ENCODE peak calls at places on chromosomes 1 and 21, in seven cellular contexts. Y is CD8-positive, alpha-beta T cell; Q is left ventricle myocardium inferior; K is stimulated activated CD4-positive, alpha-beta T cell treated with anti-CD3 and anti-CD28 coated beads, Interleukin-12 subunit alpha, Interleukin-12 subunit beta, amount 100 ng/mL, for 4 hours; Z is fibroblast of lung; L is T-helper 2 cell; G is small intestine. H is an unnamed sample.

GRCh38 chr1:153119491-153119971 is 6.2 kb upstream of the SPRR2F start:
- DNase-seq in Y (no peak), Q (no peak), K (no peak), Z (no peak), L (no peak), G (no peak), H (no peak)

GRCh38 chr1:175734642-175735041 is 8.8 kb downstream of the TNR start:
- DNase-seq in Y (no peak), Q (no peak), K (no peak), Z (no peak), L (no peak), G (no peak), H (no peak)

GRCh38 chr1:44571712-44572571 is 102.3 kb downstream of the TMEM53 start:
- DNase-seq in Y (no peak), Q (no peak), K (no peak), Z (no peak), L (no peak), G (peak), H (peak)

GRCh38 chr1:17596651-17597509 is 57.4 kb downstream of the ARHGEF10L start:
- DNase-seq in Y (no peak), Q (no peak), K (no peak), Z (no peak), L (no peak), G (peak), H (no peak)

GRCh38 chr1:87730274-87731222 is 401.9 kb downstream of the LMO4 start:
- DNase-seq in Y (no peak), Q (no peak), K (no peak), Z (no peak), L (no peak), G (no peak), H (no peak)

GRCh38 chr1:183349201-183349711 is 68.9 kb downstream of the NMNAT2 start:
- DNase-seq in Y (no peak), Q (no peak), K (no peak), Z (peak), L (no peak), G (no peak), H (no peak)

GRCh38 chr1:28915036-28915895 is 897 bp downstream of the EPB41 start:
- DNase-seq in Y (peak), Q (no peak), K (peak), Z (peak), L (no peak), G (peak), H (peak)

GRCh38 chr1:229582011-229582694 is 23.6 kb upstream of the ABCB10 start:
- DNase-seq in Y (no peak), Q (peak), K (no peak), Z (peak), L (no peak), G (no peak), H (peak)

GRCh38 chr1:109509176-109510134 is at the start of gene AMIGO1:
- DNase-seq in Y (peak), Q (peak), K (peak), Z (peak), L (peak), G (peak), H (peak)

GRCh38 chr1:167412920-167413319 is 105.4 kb downstream of the CD247 start:
- DNase-seq in Y (no peak), Q (no peak), K (no peak), Z (no peak), L (no peak), G (no peak), H (no peak)

GRCh38 chr1:183259886-183260285 is 73.8 kb downstream of the LAMC2 start:
- DNase-seq in Y (no peak), Q (no peak), K (no peak), Z (no peak), L (no peak), G (no peak), H (no peak)

GRCh38 chr1:104072915-104073371 is 323.2 kb downstream of the AMY1C start:
- DNase-seq in Y (no peak), Q (no peak), K (no peak), Z (no peak), L (no peak), G (no peak), H (no peak)

GRCh38 chr1:199641531-199641930 is 386.0 kb upstream of the NR5A2 start:
- DNase-seq in Y (no peak), Q (no peak), K (no peak), Z (no peak), L (no peak), G (no peak), H (no peak)

GRCh38 chr1:38454236-38454635 is 405.3 kb downstream of the RRAGC start:
- DNase-seq in Y (no peak), Q (no peak), K (no peak), Z (no peak), L (no peak), G (no peak), H (peak)

GRCh38 chr1:156270314-156270713 is 12.3 kb downstream of the SMG5 start:
- DNase-seq in Y (no peak), Q (no peak), K (no peak), Z (no peak), L (no peak), G (no peak), H (no peak)

GRCh38 chr1:206716519-206717236 is 32.0 kb downstream of the MAPKAPK2 start:
- DNase-seq in Y (no peak), Q (no peak), K (no peak), Z (peak), L (no peak), G (no peak), H (no peak)

GRCh38 chr21:43691086-43691795 is 27.7 kb upstream of the PDXK start:
- DNase-seq in Y (no peak), Q (no peak), K (no peak), Z (no peak), L (no peak), G (no peak), H (no peak)

GRCh38 chr1:24481098-24481497 is 21.5 kb upstream of the RCAN3 start:
- DNase-seq in Y (peak), Q (no peak), K (peak), Z (no peak), L (peak), G (no peak), H (no peak)

GRCh38 chr1:31714442-31715096 is 10.8 kb upstream of the COL16A1 start:
- DNase-seq in Y (peak), Q (peak), K (peak), Z (peak), L (no peak), G (peak), H (peak)

GRCh38 chr1:207967703-207968102 is 56.8 kb upstream of the CD34 start:
- DNase-seq in Y (no peak), Q (no peak), K (no peak), Z (no peak), L (no peak), G (no peak), H (no peak)

GRCh38 chr1:174289644-174290310 is 130.5 kb downstream of the RABGAP1L start:
- DNase-seq in Y (no peak), Q (peak), K (no peak), Z (no peak), L (no peak), G (no peak), H (no peak)

GRCh38 chr1:6108937-6109636 is 63.4 kb downstream of the KCNAB2 start:
- DNase-seq in Y (peak), Q (no peak), K (peak), Z (peak), L (no peak), G (peak), H (peak)

GRCh38 chr21:42733037-42733632 is 79.7 kb downstream of the PDE9A start:
- DNase-seq in Y (no peak), Q (no peak), K (no peak), Z (no peak), L (no peak), G (peak), H (peak)

GRCh38 chr1:211577277-211577825 is 1.6 kb downstream of the SLC30A1 start:
- DNase-seq in Y (no peak), Q (no peak), K (no peak), Z (peak), L (no peak), G (peak), H (no peak)

GRCh38 chr1:226411619-226412018 is 3.7 kb upstream of the PARP1 start:
- DNase-seq in Y (no peak), Q (no peak), K (no peak), Z (no peak), L (no peak), G (no peak), H (no peak)

GRCh38 chr1:225928186-225929175 is 4.4 kb upstream of the PYCR2 start:
- DNase-seq in Y (peak), Q (no peak), K (no peak), Z (no peak), L (no peak), G (no peak), H (no peak)

GRCh38 chr1:112446411-112446810 is 50.4 kb downstream of the CTTNBP2NL start:
- DNase-seq in Y (no peak), Q (no peak), K (no peak), Z (no peak), L (no peak), G (no peak), H (no peak)

GRCh38 chr1:229224308-229224707 is 46.6 kb upstream of the RAB4A start:
- DNase-seq in Y (no peak), Q (no peak), K (no peak), Z (peak), L (no peak), G (peak), H (no peak)

GRCh38 chr1:116990612-116991151 is 10.9 kb upstream of the CD101 start:
- DNase-seq in Y (no peak), Q (peak), K (no peak), Z (peak), L (no peak), G (no peak), H (peak)

GRCh38 chr1:23673086-23673813 is 18.4 kb upstream of the RPL11 start:
- DNase-seq in Y (peak), Q (no peak), K (peak), Z (peak), L (no peak), G (peak), H (peak)

GRCh38 chr1:162036156-162036555 is 12.5 kb upstream of the OLFML2B start:
- DNase-seq in Y (no peak), Q (no peak), K (no peak), Z (no peak), L (no peak), G (no peak), H (no peak)

GRCh38 chr1:53508991-53509663 is 49.9 kb downstream of the DMRTB1 start:
- DNase-seq in Y (no peak), Q (no peak), K (no peak), Z (peak), L (no peak), G (no peak), H (no peak)

GRCh38 chr1:32470991-32471694 is 6.3 kb downstream of the ZBTB8B start:
- DNase-seq in Y (no peak), Q (no peak), K (peak), Z (no peak), L (no peak), G (no peak), H (peak)

GRCh38 chr1:11492235-11492634 is 13.3 kb downstream of the DISP3 start:
- DNase-seq in Y (no peak), Q (no peak), K (no peak), Z (no peak), L (no peak), G (no peak), H (no peak)

GRCh38 chr1:218752126-218752525 is 407.0 kb downstream of the TGFB2 start:
- DNase-seq in Y (no peak), Q (no peak), K (no peak), Z (no peak), L (no peak), G (no peak), H (no peak)

H was measured in dermis blood vessel endothelial cell.